ENCODE peak calls at places on chromosomes 13 and 19, in four cellular contexts. Y, J, W and O are unnamed samples.
A peak's percentile ranks its signal among the peaks of the same experiment; 100 is the strongest.

GRCh38 chr19:28980236-28980868 is 232.6 kb downstream of the UQCRFS1 start:
- DNase-seq in W (no peak), Y (no peak), J (no peak), O (peak; percentile 68)

GRCh38 chr19:12733369-12733896 is 1.1 kb downstream of the TRIR start:
- DNase-seq in Y (no peak), W (peak; percentile 76), J (peak; percentile 44), O (peak; percentile 45)

GRCh38 chr13:76971215-76971614 is 20.7 kb upstream of the CLN5 start:
- DNase-seq in W (no peak), J (no peak), Y (no peak), O (no peak)

GRCh38 chr19:29311391-29311790 is 98.4 kb upstream of the UQCRFS1 start:
- DNase-seq in J (no peak), W (no peak), Y (no peak), O (no peak)

GRCh38 chr19:7982103-7982502 is 23.3 kb downstream of the ELAVL1 start:
- DNase-seq in J (no peak), Y (no peak), W (no peak), O (no peak)

GRCh38 chr13:40402931-40403412 is 263.5 kb downstream of the FOXO1 start:
- DNase-seq in Y (no peak), J (peak; percentile 71), W (no peak), O (peak; percentile 49)

GRCh38 chr13:96994030-96994848 is at the start of gene OXGR1:
- DNase-seq in Y (no peak), W (peak; percentile 65), J (no peak), O (no peak)

GRCh38 chr13:70311175-70311574 is 202.9 kb upstream of the KLHL1 start:
- DNase-seq in Y (no peak), J (no peak), W (no peak), O (no peak)

GRCh38 chr19:5691930-5692784 is 2.1 kb downstream of the RPL36 start:
- DNase-seq in Y (no peak), J (no peak), W (peak; percentile 64), O (peak; percentile 11)

GRCh38 chr19:57190301-57190700 is 999 bp upstream of the ZNF264 start:
- DNase-seq in J (no peak), W (no peak), Y (no peak), O (no peak)

GRCh38 chr13:31722684-31723083 is 16.6 kb upstream of the RXFP2 start:
- DNase-seq in J (no peak), W (peak; percentile 68), Y (no peak), O (no peak)

GRCh38 chr13:112592647-112593046 is 4.7 kb upstream of the TUBGCP3 start:
- DNase-seq in J (no peak), W (no peak), Y (no peak), O (no peak)

GRCh38 chr13:19860884-19861655 is 2.4 kb downstream of the ZMYM5 start:
- DNase-seq in Y (no peak), J (peak; percentile 77), W (no peak), O (peak; percentile 73)

GRCh38 chr13:90585392-90585791 is 762.1 kb upstream of the MIR17HG start:
- DNase-seq in Y (no peak), W (no peak), J (no peak), O (no peak)

GRCh38 chr19:58563034-58563573 is 4.7 kb upstream of the UBE2M start:
- DNase-seq in J (no peak), Y (no peak), W (peak; percentile 78), O (no peak)

GRCh38 chr19:632228-633067 is 889 bp downstream of the POLRMT start:
- DNase-seq in Y (no peak), W (peak; percentile 68), J (peak; percentile 67), O (peak; percentile 36)

GRCh38 chr13:33612641-33613638 is 205.0 kb upstream of the RFC3 start:
- DNase-seq in W (no peak), J (peak; percentile 16), Y (no peak), O (no peak)

GRCh38 chr19:23516266-23516665 is 121.0 kb upstream of the ZNF91 start:
- DNase-seq in W (no peak), J (no peak), Y (no peak), O (no peak)

GRCh38 chr13:106038752-106039151 is 496.7 kb downstream of the EFNB2 start:
- DNase-seq in J (no peak), W (no peak), Y (no peak), O (peak; percentile 90)

GRCh38 chr13:37074703-37075102 is 15.2 kb upstream of the SUPT20H start:
- DNase-seq in W (peak; percentile 39), Y (no peak), J (no peak), O (peak; percentile 49)

GRCh38 chr19:1237754-1238372 is at the start of gene CBARP:
- DNase-seq in W (peak; percentile 91), Y (no peak), J (no peak), O (no peak)

GRCh38 chr13:23579072-23579885 is 9.1 kb downstream of the TNFRSF19 start:
- DNase-seq in J (peak; percentile 79), W (peak; percentile 98), Y (no peak), O (peak; percentile 87)

GRCh38 chr13:33745370-33746324 is 72.3 kb upstream of the RFC3 start:
- DNase-seq in W (no peak), J (no peak), Y (no peak), O (no peak)

GRCh38 chr13:19057588-19058340 is 123.9 kb downstream of the TUBA3C start:
- DNase-seq in J (no peak), W (no peak), Y (no peak), O (no peak)

GRCh38 chr19:16461630-16462051 is 10.1 kb downstream of the EPS15L1 start:
- DNase-seq in Y (no peak), W (no peak), J (no peak), O (no peak)

GRCh38 chr19:27522223-27522622 is 1690.7 kb downstream of the UQCRFS1 start:
- DNase-seq in J (no peak), Y (no peak), W (no peak), O (no peak)

GRCh38 chr19:11814707-11815050 is 606 bp downstream of the ZNF440 start:
- DNase-seq in W (no peak), J (no peak), Y (no peak), O (peak; percentile 29)

GRCh38 chr19:45781282-45782161 is 768 bp downstream of the DMPK start:
- DNase-seq in W (no peak), J (no peak), Y (no peak), O (no peak)

GRCh38 chr13:23618341-23618740 is 48.1 kb downstream of the TNFRSF19 start:
- DNase-seq in W (no peak), J (no peak), Y (no peak), O (peak; percentile 98)

GRCh38 chr19:56946164-56946563 is 105.6 kb upstream of the PEG3 start:
- DNase-seq in Y (no peak), J (no peak), W (peak; percentile 75), O (no peak)

GRCh38 chr19:28736528-28736927 is 476.4 kb downstream of the UQCRFS1 start:
- DNase-seq in W (no peak), Y (no peak), J (no peak), O (no peak)

GRCh38 chr13:37978680-37979079 is 109.1 kb upstream of the TRPC4 start:
- DNase-seq in J (no peak), W (no peak), Y (no peak), O (no peak)

GRCh38 chr13:46168818-46169217 is 13.2 kb downstream of the LCP1 start:
- DNase-seq in Y (no peak), W (no peak), J (no peak), O (no peak)

GRCh38 chr13:46170268-46170667 is 11.7 kb downstream of the LCP1 start:
- DNase-seq in W (no peak), J (no peak), Y (no peak), O (no peak)

GRCh38 chr13:46171223-46171622 is 10.8 kb downstream of the LCP1 start:
- DNase-seq in W (no peak), J (no peak), Y (no peak), O (no peak)

GRCh38 chr13:46171739-46172138 is 10.2 kb downstream of the LCP1 start:
- DNase-seq in W (no peak), J (no peak), Y (no peak), O (no peak)

DNA sequence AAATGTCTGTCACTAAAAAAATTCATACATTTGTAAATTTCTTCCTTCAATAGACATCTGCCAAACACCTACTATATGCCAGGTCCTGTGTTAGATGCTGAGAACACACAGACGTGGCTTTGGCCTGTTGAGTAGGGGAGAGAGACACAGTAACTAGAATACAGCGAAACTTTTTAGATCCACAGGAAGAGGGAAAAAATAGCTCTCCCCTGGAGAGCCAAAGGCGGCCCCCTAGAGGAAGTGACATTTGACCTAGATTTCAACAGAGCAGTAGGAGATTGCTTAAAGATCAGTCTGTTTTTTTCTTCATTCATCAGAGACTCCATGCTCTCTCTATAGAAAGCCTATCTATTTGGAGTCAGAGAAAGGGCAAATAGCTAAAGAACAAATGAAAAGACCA is 11.3 kb downstream of the LCP1 start:
- DNase-seq in W (no peak), Y (no peak), J (peak; percentile 10), O (no peak)
- TF ChIP-seq MXI1 in W (no peak), Y (no peak), J (no peak), O (no peak)

GRCh38 chr13:92804346-92804745 is 422.3 kb upstream of the GPC6 start:
- DNase-seq in J (no peak), Y (no peak), W (no peak), O (peak; percentile 64)
- TF ChIP-seq MXI1 in J (no peak), Y (no peak), W (no peak), O (no peak)

GRCh38 chr19:34141036-34141435 is 31.3 kb upstream of the LSM14A start:
- DNase-seq in Y (no peak), W (no peak), J (no peak), O (no peak)
- TF ChIP-seq MXI1 in Y (no peak), W (no peak), J (no peak), O (no peak)

GRCh38 chr13:44816701-44817684 is 172.3 kb downstream of the NUFIP1 start:
- DNase-seq in J (no peak), W (no peak), Y (no peak), O (peak; percentile 49)
- TF ChIP-seq MXI1 in J (no peak), W (no peak), Y (no peak), O (no peak)